ENCODE peak calls at places on chromosomes 3 and 15, in eight cellular contexts. E, I, C, Q, G, A, Z and M are unnamed samples.
A peak's percentile ranks its signal among the peaks of the same experiment; 100 is the strongest.

GRCh38 chr15:31440754-31441298 is 114.2 kb downstream of the KLF13 start:
- DNase-seq in E (no peak), I (no peak), C (no peak), Q (no peak), G (no peak), A (no peak), Z (no peak), M (no peak)

GRCh38 chr3:176759815-176760506 is 437.3 kb downstream of the TBL1XR1 start:
- DNase-seq in E (no peak), I (no peak), C (peak; percentile 35), Q (no peak), G (peak; percentile 47), A (no peak), Z (no peak), M (no peak)

GRCh38 chr15:72098076-72098475 is 19.9 kb downstream of the MYO9A start:
- DNase-seq in E (no peak), I (no peak), C (no peak), Q (no peak), G (no peak), A (no peak), Z (no peak), M (no peak)

GRCh38 chr15:42134617-42135243 is 21.7 kb downstream of the PLA2G4F start:
- DNase-seq in E (no peak), I (no peak), C (no peak), Q (no peak), G (no peak), A (no peak), Z (no peak), M (no peak)

GRCh38 chr3:129119365-129120100 is 2.1 kb downstream of the RAB43 start:
- DNase-seq in E (no peak), I (no peak), C (peak; percentile 42), Q (no peak), G (peak; percentile 16), A (no peak), Z (peak; percentile 52), M (no peak)

GRCh38 chr15:29988689-29989088 is 94.1 kb upstream of the GOLGA8J start:
- DNase-seq in E (no peak), I (no peak), C (no peak), Q (no peak), G (no peak), A (no peak), Z (no peak), M (no peak)

GRCh38 chr15:88651971-88652370 is 13.2 kb downstream of the ISG20 start:
- DNase-seq in E (no peak), I (peak; percentile 32), C (no peak), Q (peak; percentile 79), G (no peak), A (no peak), Z (no peak), M (no peak)

GRCh38 chr3:67018789-67019525 is 20.9 kb downstream of the KBTBD8 start:
- DNase-seq in E (no peak), I (no peak), C (no peak), Q (no peak), G (peak; percentile 16), A (no peak), Z (no peak), M (peak; percentile 23)

GRCh38 chr15:62541250-62541649 is 376.2 kb upstream of the C2CD4B start:
- DNase-seq in E (no peak), I (no peak), C (no peak), Q (no peak), G (no peak), A (no peak), Z (no peak), M (no peak)

GRCh38 chr15:68504721-68505090 is 72.7 kb upstream of the ITGA11 start:
- DNase-seq in E (no peak), I (no peak), C (no peak), Q (peak; percentile 25), G (no peak), A (no peak), Z (no peak), M (no peak)

GRCh38 chr15:60255390-60255789 is 142.4 kb downstream of the ANXA2 start:
- DNase-seq in E (peak; percentile 49), I (no peak), C (peak; percentile 86), Q (no peak), G (peak; percentile 93), A (peak; percentile 74), Z (peak; percentile 55), M (peak; percentile 37)

GRCh38 chr3:184334470-184335158 is 2.8 kb upstream of the FAM131A start:
- DNase-seq in E (no peak), I (no peak), C (peak; percentile 95), Q (no peak), G (peak; percentile 88), A (no peak), Z (peak; percentile 53), M (no peak)

GRCh38 chr3:184850201-184850600 is 38.2 kb downstream of the VPS8 start:
- DNase-seq in E (no peak), I (no peak), C (no peak), Q (no peak), G (no peak), A (no peak), Z (no peak), M (no peak)

GRCh38 chr3:49119439-49119838 is 1.2 kb downstream of the USP19 start:
- DNase-seq in E (no peak), I (no peak), C (no peak), Q (no peak), G (peak; percentile 40), A (no peak), Z (no peak), M (no peak)

GRCh38 chr3:106337116-106337515 is 468.3 kb upstream of the CBLB start:
- DNase-seq in E (no peak), I (no peak), C (no peak), Q (no peak), G (peak; percentile 38), A (no peak), Z (no peak), M (no peak)

GRCh38 chr3:143973352-143974021 is 1.9 kb downstream of the DIPK2A start:
- DNase-seq in E (peak; percentile 8), I (no peak), C (no peak), Q (no peak), G (peak; percentile 32), A (peak; percentile 17), Z (no peak), M (no peak)

GRCh38 chr3:143974181-143974876 is 2.7 kb downstream of the DIPK2A start:
- DNase-seq in E (no peak), I (no peak), C (no peak), Q (no peak), G (peak; percentile 7), A (peak; percentile 1), Z (no peak), M (no peak)

GRCh38 chr3:143974877-143975238 is 3.2 kb downstream of the DIPK2A start:
- DNase-seq in E (no peak), I (no peak), C (peak; percentile 37), Q (no peak), G (peak; percentile 46), A (peak; percentile 3), Z (no peak), M (no peak)

GRCh38 chr3:143977326-143978262 is 6.0 kb downstream of the DIPK2A start:
- DNase-seq in E (peak; percentile 23), I (no peak), C (no peak), Q (no peak), G (no peak), A (no peak), Z (no peak), M (peak; percentile 34)

GRCh38 chr3:143975549-143976152 is 4.0 kb downstream of the DIPK2A start:
- DNase-seq in E (peak; percentile 20), I (no peak), C (no peak), Q (no peak), G (peak; percentile 63), A (peak; percentile 12), Z (peak; percentile 43), M (peak; percentile 24)
- TF ChIP-seq CTCF in E (no peak), I (peak; percentile 81), C (peak; percentile 70), Q (peak; percentile 47), G (peak; percentile 59), A (peak; percentile 65), Z (peak; percentile 68), M (peak; percentile 57)

GRCh38 chr3:42661593-42662022 is 8.1 kb downstream of the ZBTB47 start:
- DNase-seq in E (no peak), I (no peak), C (no peak), Q (peak; percentile 92), G (no peak), A (no peak), Z (no peak), M (peak; percentile 22)

GRCh38 chr3:42662037-42662812 is 8.7 kb downstream of the ZBTB47 start:
- DNase-seq in E (no peak), I (no peak), C (no peak), Q (peak; percentile 74), G (no peak), A (no peak), Z (no peak), M (peak; percentile 28)

GRCh38 chr3:42660131-42660715 is 6.7 kb downstream of the ZBTB47 start:
- DNase-seq in E (no peak), I (no peak), C (no peak), Q (no peak), G (no peak), A (no peak), Z (no peak), M (no peak)

GRCh38 chr3:42659451-42660130 is 6.1 kb downstream of the ZBTB47 start:
- DNase-seq in E (no peak), I (no peak), C (no peak), Q (no peak), G (no peak), A (no peak), Z (no peak), M (peak; percentile 27)

GRCh38 chr3:42660898-42661297 is 7.4 kb downstream of the ZBTB47 start:
- DNase-seq in E (no peak), I (no peak), C (no peak), Q (no peak), G (peak; percentile 48), A (no peak), Z (no peak), M (peak; percentile 64)
- TF ChIP-seq CTCF in E (no peak), I (no peak), C (no peak), Q (no peak), G (peak; percentile 30), A (no peak), Z (no peak), M (peak; percentile 21)

GRCh38 chr15:74896316-74896715 is 6.5 kb downstream of the MPI start:
- DNase-seq in E (no peak), I (no peak), C (no peak), Q (no peak), G (no peak), A (no peak), Z (no peak), M (no peak)
- TF ChIP-seq CTCF in E (no peak), I (no peak), C (no peak), Q (no peak), G (no peak), A (no peak), Z (no peak), M (no peak)

DNA sequence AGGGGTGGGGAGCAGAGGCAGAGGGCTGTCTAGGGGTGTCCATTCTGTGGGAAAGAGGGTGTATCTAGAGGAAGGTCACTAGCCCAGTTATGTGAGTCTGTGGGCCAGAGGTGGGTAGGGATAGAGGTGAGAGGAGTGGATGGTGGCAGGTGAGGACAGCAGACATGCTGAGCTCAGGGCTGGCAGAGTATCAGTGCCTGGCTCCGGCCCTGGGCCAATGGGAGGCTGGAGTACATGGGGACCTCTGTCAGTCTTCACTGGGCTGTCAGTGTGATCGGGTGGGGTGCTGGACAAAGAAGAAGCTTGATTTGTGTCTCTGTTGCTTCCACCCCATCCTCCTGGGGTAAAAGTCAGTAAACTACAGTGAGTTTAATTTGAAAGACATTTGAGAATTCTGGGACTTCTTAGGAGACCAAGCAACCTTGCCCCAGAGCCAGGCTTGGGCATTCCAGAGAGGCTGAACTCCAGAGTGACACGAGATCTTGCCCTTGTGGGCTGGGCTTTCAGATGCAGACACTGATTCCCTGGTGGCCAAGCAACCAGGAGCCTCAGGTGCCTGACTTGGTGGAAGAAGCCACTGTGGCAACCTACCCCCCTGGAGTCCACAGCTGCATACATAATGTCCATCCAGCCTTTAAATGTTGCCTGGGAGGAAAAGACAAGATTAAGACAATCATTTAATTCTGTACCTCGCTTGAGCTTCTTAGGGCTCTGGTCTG is 60.7 kb downstream of the EXOG start:
- DNase-seq in E (no peak), I (peak; percentile 29), C (no peak), Q (no peak), G (no peak), A (no peak), Z (no peak), M (no peak)
- TF ChIP-seq CTCF in E (no peak), I (no peak), C (no peak), Q (no peak), G (no peak), A (no peak), Z (no peak), M (no peak)